ENCODE peak calls at places on chromosomes 1 and 21, in six cellular contexts. R is H9, K is Karpas-422, Z is GM23248, A is PC-9, O is fibroblast of lung. E is an unnamed sample.
A peak's percentile ranks its signal among the peaks of the same experiment; 100 is the strongest.

GRCh38 chr1:117599822-117600221 is 6.0 kb upstream of the TENT5C start:
- DNase-seq in R (peak; percentile 10), K (no peak), Z (no peak), A (no peak), O (no peak), E (no peak)

GRCh38 chr1:109980324-109981127 is 4.0 kb upstream of the AHCYL1 start:
- DNase-seq in R (peak; percentile 64), K (no peak), Z (no peak), A (peak; percentile 82), O (no peak), E (no peak)

GRCh38 chr1:30908446-30908885 is at the start of gene SDC3:
- DNase-seq in R (no peak), K (no peak), Z (peak; percentile 78), A (no peak), O (peak; percentile 44), E (no peak)

GRCh38 chr1:27049607-27050006 is 37.0 kb upstream of the TENT5B start:
- DNase-seq in R (peak; percentile 85), K (peak; percentile 95), Z (no peak), A (no peak), O (no peak), E (peak; percentile 47)

GRCh38 chr1:171916315-171916771 is 75.0 kb downstream of the DNM3 start:
- DNase-seq in R (no peak), K (no peak), Z (no peak), A (no peak), O (no peak), E (no peak)

GRCh38 chr1:202505356-202505755 is 156.9 kb downstream of the PPP1R12B start:
- DNase-seq in R (no peak), K (no peak), Z (peak; percentile 72), A (no peak), O (peak; percentile 89), E (no peak)

GRCh38 chr1:101308001-101308659 is 71.3 kb downstream of the S1PR1 start:
- DNase-seq in R (no peak), K (no peak), Z (no peak), A (no peak), O (no peak), E (no peak)

GRCh38 chr1:51699376-51699775 is 82.5 kb downstream of the OSBPL9 start:
- DNase-seq in R (no peak), K (peak; percentile 6), Z (no peak), A (no peak), O (peak; percentile 6), E (no peak)

GRCh38 chr21:41786521-41786987 is 19.7 kb upstream of the RIPK4 start:
- DNase-seq in R (no peak), K (no peak), Z (peak; percentile 93), A (peak; percentile 99), O (peak; percentile 69), E (no peak)

GRCh38 chr1:227899141-227899819 is 48.5 kb downstream of the WNT9A start:
- DNase-seq in R (peak; percentile 24), K (no peak), Z (no peak), A (no peak), O (no peak), E (no peak)
- H3K4me2 ChIP-seq in R (no peak overlapping the region), K (no peak overlapping the region), Z (no peak overlapping the region), A (no peak overlapping the region), O (no peak overlapping the region), E (no peak overlapping the region)

DNA sequence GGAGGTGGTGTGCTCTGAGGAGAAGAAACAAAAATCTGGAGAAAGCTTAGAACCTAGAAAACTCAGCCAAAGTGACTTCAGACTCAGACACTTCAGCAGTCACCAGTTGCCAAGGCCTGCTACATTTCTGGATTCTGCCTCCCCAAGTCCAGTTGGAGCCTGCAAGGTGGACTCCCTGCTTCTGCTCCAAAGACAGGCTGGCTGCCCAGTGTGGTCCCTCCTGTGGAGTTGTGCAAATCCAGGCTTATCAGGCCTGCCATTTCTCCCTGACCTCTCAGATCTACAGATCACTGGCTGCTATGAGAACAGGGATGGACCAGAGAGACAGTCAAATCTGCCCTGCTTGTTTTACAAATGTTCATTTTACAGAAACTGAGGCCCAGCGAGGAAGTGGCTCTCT is 9.9 kb downstream of the CACHD1 start:
- DNase-seq in R (no peak), K (no peak), Z (no peak), A (no peak), O (no peak), E (no peak)
- H3K79me2 ChIP-seq in R (peaks cover 36% of the 10 kb centered on the region), K (no peaks in the 10 kb centered on the region), Z (peaks cover 12% of the 10 kb centered on the region), A (no peaks in the 10 kb centered on the region), O (no peaks in the 10 kb centered on the region), E (no peaks in the 10 kb centered on the region)

GRCh38 chr1:54965624-54966340 is 14.6 kb upstream of the TMEM61 start:
- DNase-seq in R (no peak), K (peak; percentile 87), Z (peak; percentile 74), A (peak; percentile 50), O (peak; percentile 37), E (no peak)

GRCh38 chr1:54968581-54968980 is 11.8 kb upstream of the TMEM61 start:
- DNase-seq in R (no peak), K (no peak), Z (peak; percentile 44), A (no peak), O (no peak), E (no peak)

GRCh38 chr1:54969879-54970278 is 10.5 kb upstream of the TMEM61 start:
- DNase-seq in R (no peak), K (no peak), Z (no peak), A (no peak), O (no peak), E (no peak)

GRCh38 chr1:54970901-54971300 is 9.5 kb upstream of the TMEM61 start:
- DNase-seq in R (no peak), K (no peak), Z (no peak), A (peak; percentile 62), O (no peak), E (no peak)

DNA sequence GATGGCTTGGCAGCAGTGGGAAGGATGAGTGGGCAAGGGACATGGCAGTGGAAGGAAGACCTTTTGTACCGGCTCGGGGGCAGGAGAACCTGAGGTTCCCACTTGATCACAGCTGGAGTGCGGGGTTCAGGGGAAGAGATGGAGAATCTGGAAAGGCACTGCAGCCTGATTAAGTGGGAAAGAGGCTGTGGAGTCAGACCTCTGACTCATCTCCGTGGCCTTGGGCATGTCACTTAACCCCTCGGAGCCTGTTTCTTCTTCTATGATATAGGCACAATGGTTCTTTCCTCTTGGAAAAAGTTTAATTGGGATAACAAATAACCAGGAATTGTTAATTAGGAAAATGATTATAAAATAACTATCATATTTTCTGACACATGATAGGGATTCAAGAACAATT is 13.1 kb upstream of the TMEM61 start:
- DNase-seq in R (no peak), K (no peak), Z (peak; percentile 66), A (peak; percentile 50), O (no peak), E (no peak)
- H3K4me2 ChIP-seq in R (no peak overlapping the region), K (no peak overlapping the region), Z (no peak overlapping the region), A (peak overlapping the region; percentile 45), O (no peak overlapping the region), E (no peak overlapping the region)

DNA sequence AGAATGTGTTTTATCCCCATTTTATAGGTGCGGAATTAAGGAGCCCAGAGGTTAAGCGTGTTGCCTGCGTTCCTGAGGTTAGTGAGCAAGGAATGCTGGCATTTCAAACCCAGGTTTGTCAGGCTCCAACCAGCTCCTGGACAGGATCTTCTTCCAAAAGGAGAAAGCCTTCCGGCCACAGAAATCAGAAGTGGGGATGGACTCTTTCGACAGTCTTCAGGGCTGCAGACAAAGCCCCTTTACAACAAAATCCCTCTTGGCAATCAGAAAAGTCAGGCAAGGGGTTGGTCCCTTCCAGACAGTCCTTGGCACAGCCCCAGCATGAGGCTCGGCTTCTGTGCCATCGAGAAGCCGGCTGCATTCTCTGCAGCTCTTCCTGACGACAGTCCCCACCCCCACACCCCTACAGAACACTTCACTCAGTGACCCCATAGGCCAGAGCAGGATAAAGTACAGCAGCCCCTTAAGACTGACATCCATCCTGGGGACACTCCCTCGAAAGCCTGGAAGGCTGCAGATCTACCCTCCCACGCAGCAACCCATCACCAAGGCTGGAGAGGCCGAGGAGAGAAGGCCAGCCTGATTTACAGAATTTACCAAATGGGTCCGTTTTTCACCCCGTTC is 82.1 kb downstream of the SSBP3 start:
- DNase-seq in R (no peak), K (no peak), Z (peak; percentile 56), A (no peak), O (peak; percentile 79), E (no peak)
- H3K79me2 ChIP-seq in R (peaks cover 12% of the 10 kb centered on the region), K (no peaks in the 10 kb centered on the region), Z (peaks cover 97% of the 10 kb centered on the region), A (no peaks in the 10 kb centered on the region), O (peaks cover 14% of the 10 kb centered on the region), E (peaks cover 96% of the 10 kb centered on the region)

DNA sequence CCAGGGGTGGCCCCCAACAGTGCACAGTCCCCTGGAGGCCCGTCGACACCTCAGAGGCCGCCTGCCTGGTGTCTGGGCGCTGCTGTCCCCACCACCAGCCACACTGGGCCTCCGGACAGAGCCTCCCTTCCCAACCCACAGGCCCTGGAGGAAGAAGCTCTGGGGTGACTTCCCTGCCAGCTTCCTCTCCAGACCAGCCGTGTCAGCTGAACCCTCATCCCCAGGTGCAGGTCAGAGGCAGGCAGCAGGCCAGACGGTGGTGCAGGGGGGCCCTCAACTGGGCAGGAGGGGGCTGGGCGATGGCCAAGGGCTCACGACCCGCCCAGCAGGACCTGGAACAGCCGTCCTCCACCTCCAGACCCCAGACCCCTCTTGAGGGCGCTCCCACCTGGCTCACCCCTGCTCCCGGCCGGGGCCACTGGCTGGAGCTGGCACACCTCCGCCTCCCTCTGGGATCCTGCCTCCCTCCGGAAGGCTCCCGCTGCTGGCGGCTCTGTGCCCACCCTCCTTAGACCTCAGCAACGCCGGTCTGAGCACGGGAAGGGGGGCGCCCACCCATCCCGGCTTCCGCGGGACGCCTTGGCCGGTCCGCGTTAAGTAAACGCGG is 520 bp downstream of the TNFRSF18 start:
- DNase-seq in R (no peak), K (no peak), Z (no peak), A (no peak), O (no peak), E (no peak)
- H3K4me2 ChIP-seq in R (peak overlapping the region; percentile 76), K (peak overlapping the region; percentile 70), Z (no peak overlapping the region), A (peak overlapping the region; percentile 61), O (no peak overlapping the region), E (no peak overlapping the region)

E was measured in DND-41.